ENCODE peak calls at places on chromosomes 5 and 9, in seven cellular contexts. G is Right ventricle myocardium superior; O is naive thymus-derived CD4-positive, alpha-beta T cell; P is psoas muscle; F is stimulated activated naive CD8-positive, alpha-beta T cell treated with anti-CD3 and anti-CD28 coated beads, Interleukin-15, Interleukin-2, amounts not matched to agents 100 U/mL and 50 U/mL, for 24 hours; N is activated naive CD8-positive, alpha-beta T cell treated with anti-CD3 and anti-CD28 coated beads, Interleukin-2, amount 50 U/mL, for 24 hours; S is upper lobe of left lung. C is an unnamed sample.

GRCh38 chr5:76522103-76522942 is 100.9 kb downstream of the F2RL2 start:
- ATAC-seq in G (no peak), O (no peak), P (no peak), F (no peak), N (no peak), S (peak), C (no peak)

GRCh38 chr5:105288946-105289345 is 1726.4 kb upstream of the NUDT12 start:
- ATAC-seq in G (no peak), O (no peak), P (no peak), F (no peak), N (no peak), S (no peak), C (no peak)

GRCh38 chr9:106964329-106964728 is 101.4 kb downstream of the ZNF462 start:
- ATAC-seq in G (no peak), O (peak), P (no peak), F (no peak), N (peak), S (no peak), C (no peak)

GRCh38 chr5:158619083-158619788 is 480.5 kb downstream of the EBF1 start:
- ATAC-seq in G (peak), O (no peak), P (no peak), F (no peak), N (no peak), S (no peak), C (no peak)

GRCh38 chr5:166576323-166576722 is 1715.1 kb upstream of the WWC1 start:
- ATAC-seq in G (no peak), O (no peak), P (no peak), F (no peak), N (no peak), S (no peak), C (no peak)

GRCh38 chr9:15225564-15226126 is 81.4 kb downstream of the TTC39B start:
- ATAC-seq in G (no peak), O (no peak), P (no peak), F (no peak), N (no peak), S (no peak), C (no peak)

GRCh38 chr5:167699434-167699833 is 592.0 kb upstream of the WWC1 start:
- ATAC-seq in G (peak), O (no peak), P (no peak), F (no peak), N (no peak), S (peak), C (no peak)

GRCh38 chr5:160211352-160211751 is 18.0 kb upstream of the FABP6 start:
- ATAC-seq in G (peak), O (no peak), P (no peak), F (no peak), N (no peak), S (no peak), C (no peak)

GRCh38 chr9:74512416-74512815 is 15.3 kb downstream of the RORB start:
- ATAC-seq in G (no peak), O (no peak), P (no peak), F (no peak), N (no peak), S (no peak), C (no peak)

GRCh38 chr5:35135239-35135700 is 87.5 kb upstream of the AGXT2 start:
- ATAC-seq in G (no peak), O (no peak), P (no peak), F (no peak), N (no peak), S (no peak), C (no peak)

GRCh38 chr5:31707294-31707693 is 68.4 kb downstream of the PDZD2 start:
- ATAC-seq in G (no peak), O (no peak), P (no peak), F (no peak), N (no peak), S (no peak), C (no peak)

GRCh38 chr9:33638516-33638915 is 114.5 kb downstream of the ANKRD18B start:
- ATAC-seq in G (no peak), O (no peak), P (no peak), F (peak), N (no peak), S (no peak), C (no peak)

GRCh38 chr9:135369401-135369800 is 110.2 kb upstream of the PPP1R26 start:
- ATAC-seq in G (no peak), O (no peak), P (no peak), F (no peak), N (no peak), S (no peak), C (no peak)

GRCh38 chr5:179287631-179288030 is 57.6 kb downstream of the ADAMTS2 start:
- ATAC-seq in G (no peak), O (no peak), P (no peak), F (no peak), N (no peak), S (no peak), C (no peak)

GRCh38 chr5:1736889-1737711 is 62.5 kb downstream of the MRPL36 start:
- ATAC-seq in G (no peak), O (no peak), P (no peak), F (no peak), N (no peak), S (no peak), C (no peak)

GRCh38 chr9:134518004-134518606 is 123.5 kb upstream of the COL5A1 start:
- ATAC-seq in G (peak), O (no peak), P (peak), F (no peak), N (no peak), S (peak), C (peak)

GRCh38 chr5:160071521-160072299 is 47.5 kb downstream of the PWWP2A start:
- ATAC-seq in G (peak), O (peak), P (peak), F (no peak), N (no peak), S (peak), C (no peak)

GRCh38 chr5:80713640-80714039 is 58.9 kb upstream of the DHFR start:
- ATAC-seq in G (no peak), O (no peak), P (no peak), F (no peak), N (no peak), S (no peak), C (no peak)

GRCh38 chr9:14132798-14133197 is 181.1 kb downstream of the NFIB start:
- ATAC-seq in G (no peak), O (no peak), P (no peak), F (no peak), N (no peak), S (no peak), C (no peak)

GRCh38 chr5:142034994-142035393 is 22.2 kb upstream of the GNPDA1 start:
- ATAC-seq in G (no peak), O (no peak), P (no peak), F (no peak), N (no peak), S (no peak), C (no peak)

GRCh38 chr9:137175345-137175961 is 3.6 kb upstream of the TMEM210 start:
- ATAC-seq in G (peak), O (no peak), P (no peak), F (no peak), N (no peak), S (no peak), C (no peak)

GRCh38 chr9:116701940-116702642 is 15.0 kb downstream of the TRIM32 start:
- ATAC-seq in G (no peak), O (no peak), P (peak), F (no peak), N (no peak), S (no peak), C (no peak)

GRCh38 chr5:154194348-154195329 is 4.1 kb downstream of the GALNT10 start:
- ATAC-seq in G (no peak), O (no peak), P (no peak), F (no peak), N (no peak), S (no peak), C (no peak)

GRCh38 chr5:158450761-158451160 is 591.8 kb upstream of the CLINT1 start:
- ATAC-seq in G (no peak), O (no peak), P (no peak), F (no peak), N (no peak), S (no peak), C (no peak)

GRCh38 chr5:151739395-151739794 is 19.0 kb downstream of the ATOX1 start:
- ATAC-seq in G (no peak), O (no peak), P (no peak), F (no peak), N (no peak), S (no peak), C (no peak)

GRCh38 chr9:85224729-85225128 is 517.0 kb downstream of the AGTPBP1 start:
- ATAC-seq in G (no peak), O (no peak), P (no peak), F (no peak), N (no peak), S (no peak), C (no peak)

GRCh38 chr9:91191443-91192378 is 170.0 kb downstream of the AUH start:
- ATAC-seq in G (no peak), O (no peak), P (no peak), F (no peak), N (no peak), S (no peak), C (no peak)

GRCh38 chr5:97534166-97534565 is 351.1 kb upstream of the RIOK2 start:
- ATAC-seq in G (peak), O (peak), P (no peak), F (no peak), N (no peak), S (peak), C (peak)

C was measured in gastroesophageal sphincter.